ENCODE peak calls at places on chromosomes 16 and 17, in ten cellular contexts. A is cardiac fibroblast, Q is neural progenitor cell, V is ascending aorta, R is HCT116, E is tibial artery, I is heart right ventricle, T is foreskin fibroblast, M is lower lobe of right lung, K is omental fat pad. B is an unnamed sample.

GRCh38 chr16:66287916-66288315 is 78.6 kb upstream of the CDH5 start:
- DNase-seq in A (no peak), Q (no peak), V (no peak), R (no peak), E (no peak), I (no peak), T (no peak), M (no peak), K (no peak), B (no peak)

GRCh38 chr16:64092284-64092683 is 1029.6 kb downstream of the CDH11 start:
- DNase-seq in A (peak), Q (no peak), V (no peak), R (no peak), E (no peak), I (no peak), T (peak), M (no peak), K (no peak), B (no peak)

GRCh38 chr17:68288375-68288774 is 2.6 kb downstream of the SLC16A6 start:
- DNase-seq in A (no peak), Q (no peak), V (no peak), R (no peak), E (no peak), I (no peak), T (no peak), M (no peak), K (no peak), B (no peak)

GRCh38 chr16:50462793-50463507 is 85.2 kb upstream of the NKD1 start:
- DNase-seq in A (no peak), Q (peak), V (no peak), R (no peak), E (no peak), I (no peak), T (no peak), M (no peak), K (no peak), B (no peak)

GRCh38 chr17:6092182-6092922 is 22.2 kb downstream of the WSCD1 start:
- DNase-seq in A (no peak), Q (no peak), V (no peak), R (no peak), E (no peak), I (no peak), T (no peak), M (no peak), K (no peak), B (no peak)

GRCh38 chr16:22123146-22123545 is 30.8 kb downstream of the VWA3A start:
- DNase-seq in A (peak), Q (peak), V (no peak), R (peak), E (no peak), I (no peak), T (no peak), M (no peak), K (no peak), B (no peak)

GRCh38 chr17:50027639-50028206 is 28.2 kb upstream of the ITGA3 start:
- DNase-seq in A (peak), Q (no peak), V (peak), R (peak), E (peak), I (peak), T (peak), M (peak), K (peak), B (no peak)

GRCh38 chr17:82342361-82343079 is 9.0 kb upstream of the SECTM1 start:
- DNase-seq in A (no peak), Q (no peak), V (no peak), R (no peak), E (no peak), I (no peak), T (no peak), M (no peak), K (no peak), B (no peak)

GRCh38 chr16:78443780-78444422 is 344.4 kb downstream of the WWOX start:
- DNase-seq in A (no peak), Q (no peak), V (no peak), R (no peak), E (peak), I (no peak), T (no peak), M (no peak), K (no peak), B (peak)

GRCh38 chr17:8154608-8155152 is 2.5 kb upstream of the PER1 start:
- DNase-seq in A (peak), Q (no peak), V (no peak), R (no peak), E (no peak), I (no peak), T (no peak), M (no peak), K (no peak), B (no peak)

GRCh38 chr16:59683709-59684108 is 949.6 kb upstream of the GOT2 start:
- DNase-seq in A (peak), Q (no peak), V (no peak), R (no peak), E (no peak), I (no peak), T (no peak), M (no peak), K (no peak), B (no peak)

GRCh38 chr17:1620486-1620885 is 8.1 kb downstream of the SLC43A2 start:
- DNase-seq in A (no peak), Q (no peak), V (no peak), R (no peak), E (no peak), I (no peak), T (no peak), M (no peak), K (no peak), B (no peak)

GRCh38 chr17:30246460-30246859 is 11.0 kb upstream of the SLC6A4 start:
- DNase-seq in A (no peak), Q (no peak), V (no peak), R (no peak), E (no peak), I (no peak), T (no peak), M (no peak), K (no peak), B (no peak)
- TF ChIP-seq CTCF in A (no peak), Q (no peak), V (no peak), R (no peak), E (no peak), I (no peak), T (no peak), M (no peak), K (no peak), B (no peak)

DNA sequence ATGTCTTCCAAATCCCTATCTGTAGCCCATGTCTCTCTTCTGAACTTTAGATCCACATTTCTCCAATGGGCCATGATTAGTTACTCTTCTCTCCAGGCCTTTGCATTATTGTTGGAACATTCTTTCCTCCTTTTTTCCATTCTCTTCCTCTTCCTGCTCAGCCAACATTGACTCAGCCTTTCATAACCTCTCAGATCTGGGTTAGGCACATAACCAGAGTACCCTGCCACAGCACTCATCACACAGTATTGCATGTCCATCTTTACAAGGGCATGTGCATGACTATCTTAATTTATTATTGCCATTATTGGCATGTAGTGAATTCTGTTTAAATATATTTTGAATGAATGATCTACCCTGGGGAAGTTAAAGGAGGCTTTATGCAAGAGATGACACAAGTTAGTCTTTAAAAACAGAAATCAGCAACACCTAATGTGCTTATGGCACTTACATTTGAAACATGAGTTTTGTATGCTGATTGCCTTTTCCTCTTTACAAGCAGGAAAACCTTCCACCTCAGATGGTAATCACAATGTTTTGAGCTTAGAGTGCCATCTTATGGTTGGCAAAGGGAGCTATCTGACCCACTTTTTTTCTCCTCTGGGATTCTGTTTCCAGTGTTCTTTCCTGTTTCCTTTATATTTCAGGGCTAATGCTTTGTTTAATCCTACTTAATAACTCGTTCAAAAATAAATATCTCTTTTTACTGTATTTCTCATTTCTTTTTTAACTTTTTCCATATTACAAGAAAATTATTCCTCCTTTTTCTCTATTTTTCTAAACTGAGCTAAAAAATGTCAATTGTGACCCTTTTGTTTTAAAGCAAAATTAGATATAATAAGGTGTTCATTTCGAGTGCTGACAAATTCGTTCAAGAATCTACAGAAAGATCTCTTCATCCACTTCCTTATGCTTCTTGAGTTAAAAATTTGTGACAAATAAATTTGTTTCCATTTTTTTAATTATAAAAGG is 151.0 kb upstream of the RBL2 start:
- DNase-seq in A (peak), Q (peak), V (no peak), R (peak), E (no peak), I (no peak), T (no peak), M (no peak), K (no peak), B (no peak)
- TF ChIP-seq CTCF in A (peak), Q (peak), V (peak), R (peak), E (peak), I (no peak), T (peak), M (peak), K (no peak), B (peak)

DNA sequence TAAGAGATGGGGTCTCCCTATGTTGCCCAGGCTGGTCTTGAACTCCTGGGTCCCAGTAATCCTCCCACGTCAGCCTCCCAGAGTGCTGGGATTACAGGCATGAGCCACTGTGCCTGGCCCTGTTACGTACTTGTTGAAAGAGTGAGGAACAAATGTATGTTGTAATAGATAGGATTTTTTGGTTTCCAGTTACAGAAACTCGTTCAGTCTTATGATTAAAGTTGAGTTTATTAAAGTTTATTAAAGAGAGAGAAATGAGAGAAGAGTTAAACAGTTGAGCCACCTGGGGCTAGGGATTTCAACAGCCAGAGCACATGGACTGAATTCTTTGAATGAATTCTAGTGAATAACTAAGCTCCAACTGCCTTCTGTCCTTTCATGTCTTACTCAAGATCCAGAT is 3.7 kb downstream of the TADA2A start:
- DNase-seq in A (no peak), Q (no peak), V (no peak), R (no peak), E (no peak), I (no peak), T (no peak), M (no peak), K (no peak), B (no peak)
- TF ChIP-seq CTCF in A (no peak), Q (no peak), V (no peak), R (no peak), E (no peak), I (no peak), T (no peak), M (no peak), K (no peak), B (no peak)

DNA sequence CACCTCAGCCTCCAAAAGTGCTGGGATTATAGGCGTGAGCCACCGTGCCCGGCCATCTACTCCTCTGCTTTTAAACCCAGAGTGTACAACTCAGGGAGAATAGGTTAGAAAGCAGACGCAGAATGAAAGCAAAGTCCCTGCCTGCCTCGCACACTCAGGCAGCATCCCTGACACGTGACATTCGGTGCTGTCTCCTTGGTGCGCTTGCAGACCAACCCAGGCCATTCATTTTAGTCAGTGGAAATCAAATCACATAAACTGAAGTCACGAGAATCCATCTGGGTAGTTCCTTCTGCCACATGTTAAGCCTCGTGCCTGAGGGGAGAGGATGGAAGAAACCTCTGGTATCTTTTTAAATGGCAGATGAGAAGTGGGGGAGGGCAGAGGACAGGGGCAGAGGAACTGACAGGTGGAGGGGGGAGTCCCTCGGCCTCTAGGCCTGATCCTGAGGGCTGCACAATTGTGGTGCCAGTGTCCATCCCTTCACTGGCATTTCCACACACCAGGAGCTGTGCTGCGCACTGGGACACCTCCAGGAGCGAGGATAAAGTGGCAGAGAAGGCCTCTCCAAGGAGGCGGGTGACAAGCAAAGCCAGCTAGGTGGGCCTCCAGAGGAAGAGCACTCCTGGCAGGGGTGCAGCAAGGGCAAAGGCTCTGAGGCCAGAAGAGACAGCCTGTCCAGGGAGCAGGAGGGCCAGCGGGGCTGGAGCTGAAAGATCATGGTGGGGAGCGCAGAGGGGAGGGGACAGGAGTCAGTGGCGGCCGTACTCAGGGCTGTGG is 196.3 kb downstream of the KATNIP start:
- DNase-seq in A (no peak), Q (no peak), V (no peak), R (no peak), E (no peak), I (no peak), T (no peak), M (no peak), K (no peak), B (no peak)
- TF ChIP-seq CTCF in A (no peak), Q (no peak), V (no peak), R (no peak), E (no peak), I (no peak), T (no peak), M (no peak), K (no peak), B (no peak)

DNA sequence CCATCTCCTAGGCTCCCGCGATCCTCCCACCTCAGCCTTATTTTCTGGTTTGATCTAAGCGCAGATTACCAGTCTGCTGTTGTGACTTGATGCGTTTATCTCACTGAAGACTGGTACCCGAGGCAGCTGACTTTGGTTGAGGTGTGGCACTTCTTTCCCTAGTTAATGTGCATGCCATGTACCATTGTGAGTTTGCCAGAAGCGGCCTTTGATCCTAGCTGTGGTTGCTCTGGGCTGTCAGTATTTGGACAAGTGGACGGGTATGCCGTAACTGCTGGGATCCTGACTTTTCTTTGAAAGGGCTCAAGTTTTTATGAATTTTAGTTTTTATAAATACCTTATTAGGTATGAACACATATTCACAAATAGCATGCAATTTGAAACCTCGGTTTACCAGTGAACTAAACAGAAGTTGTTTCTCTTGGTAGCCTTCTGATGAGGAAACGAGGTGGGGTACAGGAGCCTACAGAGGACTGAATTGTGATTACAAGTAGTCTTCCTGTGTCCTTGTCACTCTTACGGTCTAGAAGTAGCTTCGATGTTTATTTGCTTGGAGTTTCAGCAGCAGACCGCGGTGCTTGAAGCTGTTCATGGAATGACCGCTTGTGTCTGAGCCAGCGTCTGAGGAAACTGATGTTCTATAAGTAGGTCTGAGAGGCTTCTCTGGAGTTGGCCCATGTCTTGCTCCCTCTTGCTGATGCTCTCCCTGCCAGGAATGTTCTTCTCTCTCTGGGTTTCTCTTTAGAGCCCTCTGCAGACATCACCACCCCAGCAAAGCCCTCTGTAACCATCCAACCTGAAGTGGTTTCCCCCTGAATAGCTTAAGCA is 39.9 kb downstream of the SEC14L1 start:
- DNase-seq in A (no peak), Q (no peak), V (no peak), R (no peak), E (no peak), I (no peak), T (no peak), M (no peak), K (no peak), B (no peak)
- TF ChIP-seq CTCF in A (no peak), Q (no peak), V (no peak), R (no peak), E (no peak), I (no peak), T (no peak), M (no peak), K (no peak), B (no peak)

GRCh38 chr16:54936979-54937672 is 6.5 kb downstream of the IRX5 start:
- DNase-seq in A (peak), Q (peak), V (no peak), R (no peak), E (no peak), I (peak), T (peak), M (peak), K (no peak), B (peak)
- TF ChIP-seq CTCF in A (peak), Q (peak), V (peak), R (peak), E (peak), I (peak), T (peak), M (peak), K (no peak), B (no peak)